ENCODE peak calls at places on chromosomes 5 and 9, in six cellular contexts. L, V, M, O, H and D are unnamed samples.

GRCh38 chr5:109299557-109299956 is 110.2 kb downstream of the PJA2 start:
- DNase-seq in L (no peak), V (no peak), M (no peak), O (no peak), H (no peak), D (no peak)

GRCh38 chr5:2877520-2877919 is 126.0 kb upstream of the IRX2 start:
- DNase-seq in L (no peak), V (no peak), M (no peak), O (no peak), H (no peak), D (peak)

GRCh38 chr5:92939428-92939827 is 641.6 kb downstream of the NR2F1-AS1 start:
- DNase-seq in L (no peak), V (no peak), M (no peak), O (peak), H (no peak), D (no peak)

GRCh38 chr5:17315710-17316221 is 98.3 kb downstream of the BASP1 start:
- DNase-seq in L (no peak), V (no peak), M (no peak), O (no peak), H (peak), D (no peak)

GRCh38 chr5:42804717-42805339 is 6.9 kb downstream of the SELENOP start:
- DNase-seq in L (no peak), V (no peak), M (no peak), O (no peak), H (no peak), D (no peak)

GRCh38 chr9:124251605-124252366 is 6.0 kb upstream of the NEK6 start:
- DNase-seq in L (peak), V (no peak), M (no peak), O (peak), H (peak), D (no peak)

GRCh38 chr5:127031147-127031862 is 947 bp upstream of the MARCHF3 start:
- DNase-seq in L (peak), V (no peak), M (no peak), O (no peak), H (no peak), D (no peak)

GRCh38 chr5:103089272-103089671 is 30.7 kb downstream of the GIN1 start:
- DNase-seq in L (no peak), V (no peak), M (no peak), O (no peak), H (no peak), D (no peak)

GRCh38 chr5:1526151-1526631 is 2.4 kb upstream of the LPCAT1 start:
- DNase-seq in L (no peak), V (no peak), M (no peak), O (no peak), H (no peak), D (no peak)

GRCh38 chr9:16308645-16309044 is 561.8 kb downstream of the BNC2 start:
- DNase-seq in L (no peak), V (no peak), M (no peak), O (no peak), H (no peak), D (no peak)

GRCh38 chr9:124721109-124721850 is 49.8 kb downstream of the NR6A1 start:
- DNase-seq in L (no peak), V (no peak), M (no peak), O (no peak), H (peak), D (no peak)

GRCh38 chr9:86122309-86122708 is 23.0 kb upstream of the GOLM1 start:
- DNase-seq in L (no peak), V (no peak), M (no peak), O (no peak), H (no peak), D (no peak)

GRCh38 chr5:124341066-124341943 is 405.1 kb downstream of the ZNF608 start:
- DNase-seq in L (no peak), V (no peak), M (no peak), O (peak), H (no peak), D (no peak)

GRCh38 chr5:39623291-39623865 is 198.6 kb upstream of the DAB2 start:
- DNase-seq in L (no peak), V (no peak), M (no peak), O (no peak), H (no peak), D (no peak)

GRCh38 chr9:124409410-124409809 is 5.8 kb downstream of the PSMB7 start:
- DNase-seq in L (no peak), V (no peak), M (no peak), O (peak), H (no peak), D (no peak)

GRCh38 chr9:89073397-89073796 is 82.1 kb downstream of the S1PR3 start:
- DNase-seq in L (no peak), V (no peak), M (no peak), O (no peak), H (no peak), D (no peak)

GRCh38 chr5:33148076-33148501 is 292.7 kb upstream of the TARS1 start:
- DNase-seq in L (peak), V (no peak), M (no peak), O (no peak), H (peak), D (no peak)

GRCh38 chr5:128407956-128408355 is 130.1 kb downstream of the FBN2 start:
- DNase-seq in L (no peak), V (no peak), M (no peak), O (no peak), H (no peak), D (no peak)

GRCh38 chr5:150487199-150488061 is 20.5 kb upstream of the NDST1 start:
- DNase-seq in L (peak), V (no peak), M (peak), O (peak), H (peak), D (no peak)

GRCh38 chr5:103041071-103041676 is 78.8 kb downstream of the GIN1 start:
- DNase-seq in L (no peak), V (no peak), M (no peak), O (peak), H (peak), D (no peak)

GRCh38 chr5:137278476-137278875 is 220.7 kb downstream of the SPOCK1 start:
- DNase-seq in L (no peak), V (no peak), M (no peak), O (no peak), H (no peak), D (peak)

GRCh38 chr9:89486681-89487080 is 11.2 kb downstream of the SEMA4D start:
- DNase-seq in L (no peak), V (no peak), M (no peak), O (no peak), H (no peak), D (no peak)

GRCh38 chr9:111023090-111023489 is 15.2 kb downstream of the LPAR1 start:
- DNase-seq in L (no peak), V (no peak), M (no peak), O (no peak), H (no peak), D (no peak)

GRCh38 chr5:111930407-111930806 is 173.4 kb upstream of the NREP start:
- DNase-seq in L (no peak), V (no peak), M (no peak), O (no peak), H (peak), D (no peak)

GRCh38 chr5:150068472-150068871 is 17.9 kb downstream of the CSF1R start:
- DNase-seq in L (no peak), V (no peak), M (no peak), O (peak), H (no peak), D (no peak)

GRCh38 chr5:111748304-111748763 is 8.7 kb downstream of the NREP start:
- DNase-seq in L (no peak), V (no peak), M (no peak), O (peak), H (peak), D (no peak)

GRCh38 chr9:89363921-89364663 is 45.8 kb downstream of the SECISBP2 start:
- DNase-seq in L (no peak), V (no peak), M (no peak), O (no peak), H (no peak), D (peak)

GRCh38 chr9:92463387-92463786 is 18.9 kb downstream of the ASPN start:
- DNase-seq in L (no peak), V (no peak), M (no peak), O (no peak), H (no peak), D (no peak)

GRCh38 chr9:20570756-20571155 is 51.5 kb downstream of the MLLT3 start:
- DNase-seq in L (no peak), V (no peak), M (no peak), O (peak), H (peak), D (no peak)

GRCh38 chr9:77876091-77876490 is 155.5 kb downstream of the GNAQ start:
- DNase-seq in L (no peak), V (no peak), M (no peak), O (peak), H (no peak), D (no peak)

GRCh38 chr5:72842816-72843215 is 26.4 kb downstream of the TNPO1 start:
- DNase-seq in L (no peak), V (no peak), M (no peak), O (peak), H (peak), D (no peak)

DNA sequence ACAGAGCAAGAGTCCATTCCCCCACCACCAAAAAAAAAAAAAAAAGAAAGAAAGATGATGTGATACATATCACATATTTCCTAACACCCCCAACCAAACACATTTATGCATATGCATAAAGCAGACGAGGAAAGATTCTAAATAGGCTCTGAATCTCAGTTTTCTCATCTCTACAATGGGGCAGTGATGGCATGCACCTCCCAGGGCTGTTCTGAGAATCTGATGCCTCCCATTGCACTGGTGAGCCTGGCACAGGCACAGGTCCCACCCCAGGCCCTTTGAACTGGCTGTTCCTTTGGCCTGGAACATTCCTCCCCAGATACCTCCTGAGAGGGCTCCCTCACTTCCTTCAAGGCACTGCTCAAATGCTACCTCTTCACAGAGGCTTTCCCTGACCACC is 116.5 kb downstream of the C9orf50 start:
- DNase-seq in L (no peak), V (no peak), M (no peak), O (no peak), H (no peak), D (no peak)
- TF ChIP-seq POLR2A in L (no peak), V (no peak), M (no peak), O (no peak), H (no peak), D (no peak)

DNA sequence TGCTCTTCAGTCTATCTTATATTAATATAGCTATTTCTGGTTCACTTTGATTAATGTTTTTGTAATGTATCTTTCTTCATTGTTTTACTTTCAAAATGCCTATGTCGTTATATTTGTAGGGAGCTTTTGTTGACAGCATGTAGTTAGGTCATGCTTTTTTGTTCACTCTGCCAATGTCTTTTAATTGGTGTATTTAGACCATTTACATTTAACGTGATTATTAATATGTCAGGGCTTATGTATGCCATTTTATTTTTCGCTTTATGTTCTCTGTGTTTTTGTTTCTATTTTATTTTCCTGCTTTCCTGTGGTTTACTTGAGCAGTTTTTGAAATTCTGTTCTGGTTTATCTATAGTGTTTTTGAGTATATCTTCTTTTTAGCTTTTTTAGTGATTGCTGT is 10.8 kb downstream of the GARIN3 start:
- DNase-seq in L (no peak), V (no peak), M (no peak), O (no peak), H (no peak), D (no peak)
- H3K4me3 ChIP-seq in L (no peak), V (no peak), M (no peak), O (no peak), H (no peak), D (no peak)

DNA sequence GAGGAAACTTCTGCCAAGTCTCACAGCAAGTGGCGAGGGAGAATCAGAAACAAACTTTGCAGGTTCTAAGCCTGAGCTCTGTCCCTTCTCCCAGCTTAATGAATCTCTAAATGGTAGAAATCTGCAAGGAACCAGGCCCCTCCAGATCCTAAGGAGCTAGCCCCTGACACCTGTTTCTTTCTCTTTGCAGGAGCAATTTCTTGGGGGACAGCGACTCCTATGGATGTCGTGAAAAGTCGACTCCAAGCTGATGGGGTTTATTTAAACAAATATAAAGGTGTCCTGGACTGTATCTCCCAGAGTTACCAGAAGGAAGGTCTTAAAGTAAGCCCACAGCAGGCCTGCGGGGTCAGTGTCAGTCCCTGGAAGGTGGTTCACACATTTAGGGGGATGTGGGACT is 21.8 kb downstream of the IL9 start:
- DNase-seq in L (no peak), V (no peak), M (no peak), O (no peak), H (no peak), D (no peak)
- TF ChIP-seq CTCF in L (no peak), V (no peak), M (no peak), O (no peak), H (no peak), D (no peak)

DNA sequence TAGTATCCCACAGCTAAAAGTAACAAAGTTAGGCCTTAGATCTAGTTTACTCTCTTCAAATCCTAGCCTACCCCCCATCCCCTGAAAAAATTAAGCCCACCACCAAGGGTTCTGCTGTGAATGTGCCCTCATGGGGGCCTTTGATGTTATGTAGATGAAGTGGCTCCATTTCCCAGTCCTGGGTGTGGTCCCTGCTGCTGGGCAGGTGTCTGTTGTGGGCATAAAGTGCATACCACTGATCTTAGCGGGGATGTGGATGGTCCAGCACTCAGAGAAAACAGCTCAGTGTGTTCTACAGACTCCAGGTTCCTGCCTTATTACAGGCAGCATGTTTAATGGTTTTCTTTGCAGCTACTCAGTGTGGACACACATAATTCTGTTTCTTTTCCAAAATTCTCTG is 1.9 kb downstream of the PCBD2 start:
- DNase-seq in L (no peak), V (no peak), M (no peak), O (no peak), H (no peak), D (no peak)
- TF ChIP-seq POLR2A in L (no peak), V (no peak), M (no peak), O (no peak), H (no peak), D (no peak)

GRCh38 chr9:76604171-76604570 is 145.2 kb downstream of the GCNT1 start:
- DNase-seq in L (no peak), V (no peak), M (no peak), O (no peak), H (no peak), D (no peak)
- H3K4me3 ChIP-seq in L (no peak), V (no peak), M (no peak), O (no peak), H (no peak), D (no peak)

GRCh38 chr5:172920447-172920849 is 38.8 kb upstream of the RPL26L1 start:
- DNase-seq in L (no peak), V (no peak), M (no peak), O (no peak), H (peak), D (no peak)

GRCh38 chr5:172920995-172921394 is 38.2 kb upstream of the RPL26L1 start:
- DNase-seq in L (no peak), V (no peak), M (no peak), O (no peak), H (no peak), D (no peak)

GRCh38 chr5:172918421-172919371 is 40.5 kb upstream of the RPL26L1 start:
- DNase-seq in L (no peak), V (no peak), M (no peak), O (no peak), H (no peak), D (no peak)

GRCh38 chr5:172921906-172922305 is 37.3 kb upstream of the RPL26L1 start:
- DNase-seq in L (no peak), V (no peak), M (no peak), O (no peak), H (no peak), D (no peak)

DNA sequence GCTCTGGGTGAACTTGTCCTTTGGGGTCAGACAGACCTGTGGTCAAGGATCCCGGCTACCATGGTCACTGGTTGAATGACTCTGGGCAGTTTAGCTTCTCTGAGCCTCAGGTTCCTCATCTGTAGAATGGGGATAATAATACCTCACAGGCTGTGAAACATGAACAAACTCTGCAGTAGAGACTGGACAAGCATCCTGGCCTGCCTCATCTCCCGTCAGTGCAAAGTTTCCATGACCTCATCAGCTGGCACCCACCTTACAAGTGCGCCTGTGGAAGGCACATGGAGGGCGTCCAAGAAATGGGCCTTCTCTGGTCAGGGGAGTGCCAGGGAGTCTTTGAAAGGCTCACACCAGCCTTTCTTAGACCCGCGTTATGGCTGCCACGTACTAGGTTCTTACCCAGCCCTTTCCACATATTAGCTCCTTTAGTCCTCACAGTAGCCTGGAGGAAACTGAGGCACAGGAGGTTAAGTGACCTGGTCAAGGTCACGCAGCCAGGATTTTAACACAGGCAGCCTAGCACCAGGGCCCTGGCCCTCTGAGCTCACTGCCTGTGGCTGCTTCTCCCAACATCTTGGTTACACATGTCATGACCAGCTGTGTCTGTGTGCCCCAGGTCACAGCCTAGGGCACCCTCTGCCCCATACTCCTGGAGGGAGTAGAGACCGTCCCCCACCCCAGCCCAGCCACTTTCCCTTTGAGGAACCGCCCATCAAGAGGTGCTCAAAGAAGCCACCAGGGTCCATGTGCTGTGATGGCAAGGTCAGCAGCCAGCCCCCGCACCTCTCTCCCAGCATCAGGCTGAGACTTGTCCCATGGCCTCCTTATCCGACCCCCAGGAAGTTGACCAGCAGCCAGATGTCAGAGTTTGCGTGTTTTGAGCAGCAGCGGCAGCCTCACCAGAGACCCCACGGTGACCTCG is 39.4 kb upstream of the RPL26L1 start:
- DNase-seq in L (no peak), V (no peak), M (no peak), O (no peak), H (peak), D (no peak)
- TF ChIP-seq CTCF in L (no peak), V (no peak), M (no peak), O (no peak), H (no peak), D (no peak)

DNA sequence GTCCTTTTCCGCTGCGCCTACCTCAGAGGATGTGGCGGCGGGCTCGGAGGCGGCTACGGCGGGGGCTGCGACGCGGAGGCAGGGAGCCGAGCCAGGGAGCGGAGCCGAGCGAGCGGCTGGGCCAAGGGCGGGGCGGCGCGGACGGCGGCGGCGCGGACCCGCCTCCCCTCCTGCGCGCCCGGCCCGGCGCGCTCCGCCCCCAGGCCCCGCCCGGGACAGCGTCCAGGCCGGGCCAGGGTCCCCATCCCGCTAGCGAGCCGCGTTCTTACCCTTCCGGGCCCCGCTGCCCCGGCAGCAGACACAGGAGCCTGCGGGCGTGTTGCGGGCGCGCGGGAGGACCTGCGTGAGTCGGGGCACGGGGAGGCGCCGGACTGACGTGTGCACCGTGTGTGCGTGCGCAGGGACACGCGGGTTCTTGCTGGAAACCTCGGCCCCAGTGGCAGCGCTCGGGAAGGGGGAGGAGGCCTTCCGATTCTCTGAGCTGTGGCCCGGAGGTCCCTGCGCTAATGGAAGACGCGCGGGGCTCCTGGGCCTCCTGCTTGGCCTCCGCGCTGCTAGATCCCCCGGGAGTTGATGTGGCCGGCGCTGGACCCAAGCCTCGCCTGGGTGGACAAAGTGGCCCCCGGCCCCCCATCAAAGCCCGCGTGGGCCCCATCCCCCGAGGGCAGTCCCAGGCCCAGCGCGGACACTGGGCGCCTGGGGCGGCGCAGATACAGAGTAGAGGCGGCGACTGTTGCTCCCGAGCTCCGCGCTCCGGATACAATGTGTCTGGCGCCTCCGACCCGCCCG is at the start of gene VDAC1:
- DNase-seq in L (peak), V (peak), M (peak), O (peak), H (peak), D (peak)
- TF ChIP-seq POLR2A in L (peak), V (no peak), M (peak), O (peak), H (peak), D (no peak)

GRCh38 chr9:128556915-128557634 is 4.7 kb downstream of the SPTAN1 start:
- DNase-seq in L (no peak), V (no peak), M (no peak), O (peak), H (no peak), D (no peak)
- H3K4me3 ChIP-seq in L (no peak), V (no peak), M (no peak), O (no peak), H (no peak), D (no peak)